ENCODE peak calls at places on chromosomes 11 and 22, in nine cellular contexts. B is NCI-H1930; K is stimulated activated CD8-positive, alpha-beta memory T cell treated with anti-CD3 and anti-CD28 coated beads, Interleukin-2, amount 100 ng/mL, for 48 hours; O is naive thymus-derived CD4-positive, alpha-beta T cell; U is HCT116; N is T-helper 17 cell; X is stimulated activated naive B cell treated with anti-CD40 and anti-IgM and Interleukin-4, amounts not matched to agents 10 μg/mL and 1 μg/mL and 100 μg/mL, for 72 hours; R is NCI-H460; A is GM12892. J is an unnamed sample.

GRCh38 chr22:45503071-45503815 is 560 bp downstream of the FBLN1 start:
- DNase-seq in B (no peak), K (no peak), O (no peak), U (no peak), N (no peak), X (no peak), R (no peak), A (no peak), J (no peak)

GRCh38 chr11:69536406-69536805 is 54.9 kb downstream of the LINC01488 start:
- DNase-seq in B (no peak), K (no peak), O (no peak), U (no peak), N (no peak), X (no peak), R (no peak), A (no peak), J (no peak)

GRCh38 chr11:45805305-45806071 is 539 bp downstream of the SLC35C1 start:
- DNase-seq in B (peak), K (no peak), O (no peak), U (no peak), N (no peak), X (no peak), R (no peak), A (no peak), J (peak)

GRCh38 chr11:126113515-126113957 is 50.9 kb upstream of the CDON start:
- DNase-seq in B (no peak), K (no peak), O (no peak), U (peak), N (no peak), X (no peak), R (peak), A (no peak), J (peak)

GRCh38 chr22:39381009-39381755 is 18.4 kb upstream of the TAB1 start:
- DNase-seq in B (no peak), K (no peak), O (no peak), U (no peak), N (no peak), X (no peak), R (no peak), A (no peak), J (no peak)

GRCh38 chr11:126083829-126084607 is 21.4 kb upstream of the CDON start:
- DNase-seq in B (no peak), K (peak), O (peak), U (no peak), N (no peak), X (no peak), R (no peak), A (no peak), J (no peak)

GRCh38 chr11:64304316-64305072 is 830 bp upstream of the ESRRA start:
- DNase-seq in B (peak), K (peak), O (peak), U (peak), N (peak), X (peak), R (peak), A (peak), J (peak)

GRCh38 chr22:19802881-19803735 is 42.5 kb downstream of the TBX1 start:
- DNase-seq in B (no peak), K (no peak), O (no peak), U (no peak), N (no peak), X (no peak), R (no peak), A (no peak), J (no peak)

GRCh38 chr11:128687321-128687720 is 6.6 kb upstream of the FLI1 start:
- DNase-seq in B (no peak), K (no peak), O (no peak), U (no peak), N (no peak), X (no peak), R (no peak), A (no peak), J (peak)

GRCh38 chr11:69949327-69949726 is 128.8 kb upstream of the ANO1 start:
- DNase-seq in B (no peak), K (no peak), O (no peak), U (peak), N (no peak), X (no peak), R (no peak), A (no peak), J (peak)

GRCh38 chr11:83157755-83158473 is 983 bp downstream of the PCF11 start:
- DNase-seq in B (no peak), K (peak), O (peak), U (no peak), N (peak), X (peak), R (peak), A (no peak), J (peak)

GRCh38 chr22:20566420-20567260 is 59.2 kb downstream of the MED15 start:
- DNase-seq in B (no peak), K (no peak), O (peak), U (no peak), N (peak), X (no peak), R (no peak), A (no peak), J (no peak)

GRCh38 chr22:48782817-48783511 is 1044.7 kb downstream of the BRD1 start:
- DNase-seq in B (no peak), K (no peak), O (no peak), U (peak), N (no peak), X (no peak), R (peak), A (no peak), J (no peak)

GRCh38 chr11:68215087-68215445 is 2.0 kb upstream of the KMT5B start:
- DNase-seq in B (no peak), K (peak), O (no peak), U (no peak), N (no peak), X (peak), R (no peak), A (no peak), J (no peak)

GRCh38 chr22:24437820-24438328 is 10.5 kb downstream of the ADORA2A start:
- DNase-seq in B (no peak), K (no peak), O (no peak), U (no peak), N (no peak), X (peak), R (no peak), A (peak), J (no peak)

GRCh38 chr11:83641511-83641910 is 355.3 kb upstream of the CCDC90B start:
- DNase-seq in B (no peak), K (no peak), O (no peak), U (no peak), N (no peak), X (no peak), R (peak), A (no peak), J (no peak)

J was measured in dermis blood vessel endothelial cell.